ENCODE peak calls at places on chromosomes 6 and 20, in seven cellular contexts. X, U, I, K, Y, W and S are unnamed samples.
A peak's percentile ranks its signal among the peaks of the same experiment; 100 is the strongest.

GRCh38 chr20:63089051-63089907 is 82.5 kb upstream of the BHLHE23 start:
- DNase-seq in Y (no peak), K (no peak), U (no peak), X (no peak), I (no peak), W (no peak), S (no peak)

GRCh38 chr6:86193821-86194220 is 551.1 kb upstream of the SYNCRIP start:
- DNase-seq in W (no peak), K (no peak), I (no peak), U (no peak), X (no peak), Y (no peak), S (no peak)

GRCh38 chr6:33976425-33977360 is 169.2 kb downstream of the GRM4 start:
- DNase-seq in Y (no peak), W (no peak), U (no peak), I (no peak), K (no peak), X (no peak), S (no peak)

GRCh38 chr20:63015665-63016361 is 9.0 kb upstream of the BHLHE23 start:
- DNase-seq in I (no peak), U (no peak), W (no peak), X (no peak), Y (no peak), K (no peak), S (no peak)

GRCh38 chr6:11011787-11012234 is 32.3 kb downstream of the ELOVL2 start:
- DNase-seq in I (no peak), W (no peak), U (no peak), K (peak; percentile 53), Y (no peak), X (peak; percentile 52), S (no peak)

GRCh38 chr6:163201855-163202254 is 212.7 kb upstream of the QKI start:
- DNase-seq in K (no peak), X (no peak), Y (no peak), I (no peak), W (no peak), U (no peak), S (no peak)

GRCh38 chr6:31739639-31740396 is at the start of gene MSH5:
- DNase-seq in U (peak; percentile 100), Y (peak; percentile 98), K (peak; percentile 100), X (peak; percentile 99), I (peak; percentile 99), W (peak; percentile 99), S (peak; percentile 97)

GRCh38 chr6:26202811-26203583 is 115.8 kb downstream of the HFE start:
- DNase-seq in X (no peak), I (no peak), W (no peak), K (no peak), U (no peak), Y (no peak), S (no peak)

GRCh38 chr6:137731960-137732616 is 135.0 kb upstream of the TNFAIP3 start:
- DNase-seq in X (no peak), Y (peak; percentile 76), U (peak; percentile 44), W (no peak), K (peak; percentile 73), I (peak; percentile 67), S (peak; percentile 30)

DNA sequence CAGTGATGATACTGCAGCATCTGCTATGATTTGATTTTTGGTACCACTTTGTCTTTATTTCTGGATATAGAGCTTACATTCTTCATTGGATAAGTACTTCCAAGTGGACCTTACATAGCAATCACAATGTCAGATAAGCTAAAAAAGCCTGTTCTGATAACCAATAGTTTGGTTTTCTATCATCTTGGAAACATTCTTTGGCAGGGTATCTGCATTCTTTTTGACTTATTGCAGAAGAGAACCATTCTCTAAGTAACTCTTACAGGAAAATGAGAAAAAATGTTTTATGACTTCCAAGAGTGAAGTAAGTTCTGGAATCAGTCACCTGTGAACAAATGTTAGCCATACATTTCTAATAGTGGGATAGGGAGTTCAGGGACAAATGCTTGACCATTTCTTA is 563.9 kb downstream of the CD109 start:
- DNase-seq in I (peak; percentile 60), K (peak; percentile 17), Y (no peak), W (no peak), X (no peak), U (no peak), S (peak; percentile 57)
- H2AFZ ChIP-seq in I (no peak overlapping the region), K (no peak overlapping the region), Y (no peak overlapping the region), W (no peak overlapping the region), X (no peak overlapping the region), U (no peak overlapping the region), S (no peak overlapping the region)

DNA sequence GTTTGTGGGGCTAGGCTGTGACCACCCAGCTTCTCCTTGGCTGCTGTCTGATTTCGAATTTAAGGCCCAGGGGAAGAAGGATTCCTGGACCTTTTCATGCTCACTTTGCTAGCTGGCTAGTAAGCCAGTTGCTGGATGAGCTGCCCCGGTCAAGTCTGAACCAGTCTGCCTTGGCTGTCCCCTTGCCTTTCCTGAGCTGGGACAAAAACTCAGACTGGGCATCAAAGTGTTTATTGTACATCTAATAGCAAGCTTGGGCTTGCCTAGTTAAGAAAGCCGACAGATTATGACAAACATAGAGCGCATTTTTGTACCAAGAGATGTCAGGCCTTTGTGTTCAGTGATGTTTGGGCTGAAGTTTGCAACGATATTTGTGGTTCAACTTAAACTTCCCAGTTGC is 750 bp upstream of the PAK5 start:
- DNase-seq in Y (no peak), U (no peak), W (no peak), K (no peak), X (no peak), I (no peak), S (no peak)
- H2AFZ ChIP-seq in Y (no peak overlapping the region), U (no peak overlapping the region), W (peak overlapping the region; percentile 98), K (no peak overlapping the region), X (no peak overlapping the region), I (no peak overlapping the region), S (no peak overlapping the region)

DNA sequence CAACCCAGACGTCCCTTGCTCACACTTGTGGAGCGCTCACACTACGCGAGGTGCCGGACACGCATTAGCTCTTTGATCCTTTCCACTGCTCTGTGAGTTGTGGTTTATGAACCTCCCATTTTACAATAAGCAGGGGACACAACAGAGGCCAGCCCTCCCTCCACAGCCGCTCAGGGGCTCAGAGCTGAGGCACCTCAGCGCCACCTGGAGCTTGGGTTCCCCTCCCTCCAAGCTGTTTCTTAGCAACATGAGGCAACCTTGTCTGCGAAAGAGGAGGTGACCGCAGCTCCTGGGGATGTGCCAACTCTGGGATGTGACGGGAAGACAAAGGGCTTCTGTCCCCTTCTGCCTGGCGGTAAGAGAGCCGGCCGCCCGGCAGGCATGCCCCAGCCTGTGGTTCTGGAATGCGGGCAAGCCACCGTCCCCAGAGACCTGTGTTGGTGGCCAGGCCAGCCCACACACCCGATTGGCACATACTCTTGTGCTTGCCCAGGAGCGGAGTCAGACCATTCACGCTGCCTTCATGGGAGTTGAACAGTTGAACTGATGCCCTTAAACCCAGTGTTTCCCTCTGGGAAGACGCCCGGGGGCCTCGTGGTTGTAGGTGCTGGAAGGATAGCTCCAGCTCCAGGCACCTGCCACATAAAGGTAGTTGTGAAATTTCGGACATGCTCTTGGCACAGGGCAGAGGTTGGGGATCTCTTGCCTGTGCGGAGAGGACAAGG is 44.5 kb downstream of the RBM38 start:
- DNase-seq in I (no peak), Y (no peak), K (no peak), W (peak; percentile 51), U (no peak), X (peak; percentile 88), S (peak; percentile 36)
- H2AFZ ChIP-seq in I (no peak overlapping the region), Y (no peak overlapping the region), K (no peak overlapping the region), W (no peak overlapping the region), U (no peak overlapping the region), X (peak overlapping the region; percentile 92), S (no peak overlapping the region)

GRCh38 chr20:35327074-35327976 is 35.1 kb upstream of the FAM83C start:
- DNase-seq in U (peak; percentile 76), W (no peak), K (no peak), X (no peak), Y (peak; percentile 48), I (peak; percentile 46), S (no peak)

GRCh38 chr20:35325385-35325784 is 33.2 kb upstream of the FAM83C start:
- DNase-seq in W (no peak), K (no peak), Y (no peak), X (no peak), U (no peak), I (no peak), S (no peak)

GRCh38 chr20:35326732-35327073 is 34.5 kb upstream of the FAM83C start:
- DNase-seq in Y (no peak), K (no peak), W (no peak), I (no peak), X (no peak), U (no peak), S (no peak)

GRCh38 chr20:35328095-35328685 is 36.0 kb upstream of the FAM83C start:
- DNase-seq in K (no peak), U (no peak), W (no peak), Y (no peak), I (no peak), X (no peak), S (no peak)

GRCh38 chr20:35326021-35326731 is 34.0 kb upstream of the FAM83C start:
- DNase-seq in U (no peak), I (no peak), X (no peak), Y (no peak), K (no peak), W (no peak), S (no peak)
- H2AFZ ChIP-seq in U (no peak overlapping the region), I (no peak overlapping the region), X (no peak overlapping the region), Y (no peak overlapping the region), K (no peak overlapping the region), W (no peak overlapping the region), S (no peak overlapping the region)

DNA sequence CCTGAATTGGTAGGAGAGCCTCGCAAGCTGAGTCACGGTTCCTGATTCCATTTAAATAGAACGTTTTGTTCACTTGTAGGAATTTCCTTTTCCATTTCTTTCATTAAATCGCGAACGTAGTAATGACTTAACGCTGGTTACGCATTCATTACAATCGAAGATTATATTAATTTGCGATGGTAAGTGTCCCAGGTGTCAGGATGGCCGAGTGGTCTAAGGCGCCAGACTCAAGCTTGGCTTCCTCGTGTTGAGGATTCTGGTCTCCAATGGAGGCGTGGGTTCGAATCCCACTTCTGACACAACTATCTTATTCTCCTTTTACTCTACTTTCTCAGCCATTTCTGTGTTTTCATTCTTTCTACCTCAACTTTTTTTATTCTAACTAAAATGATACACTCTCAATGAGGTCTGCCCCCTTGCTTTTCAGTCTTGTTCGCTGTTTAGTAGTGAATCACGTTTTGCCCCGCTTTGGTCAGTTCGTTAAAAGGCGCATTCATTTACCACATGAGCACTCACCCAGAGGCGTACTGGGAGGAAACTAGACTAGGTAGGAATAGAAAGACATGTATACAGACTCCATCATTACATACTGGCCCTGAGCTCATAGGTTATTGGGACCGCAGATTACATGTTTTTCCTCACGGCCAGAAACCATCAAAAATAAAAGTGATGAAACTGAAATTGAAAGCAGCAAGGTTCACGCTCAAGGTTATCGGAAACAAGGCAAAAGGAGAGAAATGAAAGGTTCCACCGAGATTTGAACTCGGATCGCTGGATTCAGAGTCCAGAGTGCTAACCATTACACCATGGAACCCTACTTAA is 17.3 kb upstream of the TRIM27 start:
- DNase-seq in W (peak; percentile 89), U (peak; percentile 96), X (peak; percentile 79), K (peak; percentile 87), Y (peak; percentile 92), I (peak; percentile 88), S (peak; percentile 71)
- H2AFZ ChIP-seq in W (peak overlapping the region; percentile 87), U (peak overlapping the region; percentile 86), X (peak overlapping the region; percentile 100), K (peak overlapping the region; percentile 98), Y (peak overlapping the region; percentile 97), I (peak overlapping the region; percentile 93), S (peak overlapping the region; percentile 84)